ENCODE peak calls at places on chromosomes 2 and 18, in five cellular contexts. I is endothelial cell; A is NCI-H526 treated with DMSO at 0.1 percent for 48 hours; D is Ammon's horn; U is activated naive CD4-positive, alpha-beta T cell treated with Interleukin-2 at 50 U/mL for 16 hours. Y is an unnamed sample.

GRCh38 chr2:224293976-224294375 is 107.9 kb downstream of the FAM124B start:
- DNase-seq in I (no peak), A (no peak), D (no peak), U (no peak), Y (no peak)

GRCh38 chr2:229815858-229816257 is 101.5 kb upstream of the DNER start:
- DNase-seq in I (no peak), A (no peak), D (no peak), U (no peak), Y (no peak)

GRCh38 chr2:162885281-162886070 is 46.9 kb upstream of the KCNH7 start:
- DNase-seq in I (no peak), A (no peak), D (no peak), U (no peak), Y (no peak)

GRCh38 chr18:74139888-74140287 is 7.7 kb downstream of the FBXO15 start:
- DNase-seq in I (no peak), A (no peak), D (peak), U (peak), Y (no peak)

GRCh38 chr2:11174222-11174621 is 19.0 kb downstream of the SLC66A3 start:
- DNase-seq in I (no peak), A (no peak), D (no peak), U (no peak), Y (no peak)

GRCh38 chr2:143205106-143205764 is 76.0 kb downstream of the ARHGAP15 start:
- DNase-seq in I (no peak), A (peak), D (no peak), U (no peak), Y (no peak)

GRCh38 chr18:6413554-6414117 is 1.1 kb downstream of the L3MBTL4 start:
- DNase-seq in I (no peak), A (peak), D (peak), U (no peak), Y (peak)

GRCh38 chr18:39773656-39774055 is 2181.4 kb upstream of the PIK3C3 start:
- DNase-seq in I (no peak), A (no peak), D (no peak), U (no peak), Y (no peak)

GRCh38 chr2:50613161-50613560 is 418.8 kb downstream of the NRXN1 start:
- DNase-seq in I (no peak), A (no peak), D (no peak), U (no peak), Y (no peak)

GRCh38 chr2:28970464-28971160 is 10.5 kb upstream of the TOGARAM2 start:
- DNase-seq in I (no peak), A (no peak), D (peak), U (no peak), Y (peak)

GRCh38 chr18:22198163-22198562 is 28.8 kb downstream of the GATA6 start:
- DNase-seq in I (no peak), A (no peak), D (no peak), U (no peak), Y (no peak)

GRCh38 chr2:228015741-228016140 is 144.3 kb downstream of the DAW1 start:
- DNase-seq in I (no peak), A (no peak), D (no peak), U (no peak), Y (no peak)

GRCh38 chr2:109365131-109365530 is 236.1 kb downstream of the SH3RF3 start:
- DNase-seq in I (no peak), A (no peak), D (no peak), U (no peak), Y (no peak)

GRCh38 chr2:240353086-240353798 is 82.2 kb upstream of the GPC1 start:
- DNase-seq in I (no peak), A (no peak), D (no peak), U (no peak), Y (no peak)

GRCh38 chr18:40006553-40007073 is 1948.4 kb upstream of the PIK3C3 start:
- DNase-seq in I (no peak), A (peak), D (peak), U (no peak), Y (peak)

GRCh38 chr2:221596192-221596591 is 24.1 kb upstream of the EPHA4 start:
- DNase-seq in I (no peak), A (no peak), D (no peak), U (no peak), Y (no peak)

GRCh38 chr18:43303376-43303775 is 26.1 kb upstream of the SYT4 start:
- DNase-seq in I (no peak), A (no peak), D (no peak), U (no peak), Y (no peak)

GRCh38 chr2:216880509-216881184 is 20.8 kb upstream of the TNP1 start:
- DNase-seq in I (no peak), A (no peak), D (no peak), U (no peak), Y (no peak)

GRCh38 chr2:219433666-219434467 is 776 bp upstream of the SPEG start:
- DNase-seq in I (peak), A (no peak), D (no peak), U (peak), Y (no peak)

GRCh38 chr2:86308356-86308755 is 29.1 kb downstream of the REEP1 start:
- DNase-seq in I (no peak), A (no peak), D (no peak), U (no peak), Y (no peak)

GRCh38 chr18:63578357-63578958 is 8.7 kb upstream of the SERPINB13 start:
- DNase-seq in I (peak), A (peak), D (peak), U (no peak), Y (peak)

GRCh38 chr2:112864072-112864471 is 27.5 kb upstream of the IL1B start:
- DNase-seq in I (no peak), A (no peak), D (no peak), U (no peak), Y (no peak)

GRCh38 chr2:165793161-165793778 is 777 bp downstream of the GALNT3 start:
- DNase-seq in I (peak), A (peak), D (peak), U (no peak), Y (no peak)

GRCh38 chr2:175557810-175558377 is 376.4 kb upstream of the ATP5MC3 start:
- DNase-seq in I (no peak), A (no peak), D (no peak), U (no peak), Y (no peak)